ENCODE peak calls at places on chromosomes 1 and 21, in six cellular contexts. K is SK-N-SH, V is GM23248, F is GM23338, N is MM.1S, X is neural progenitor cell. D is an unnamed sample. For H3F3A, the result is how much of the 10 kb centered on the place peaks cover.

GRCh38 chr1:159880435-159880834 is 18.0 kb upstream of the VSIG8 start:
- DNase-seq in K (no peak), V (peak), F (no peak), N (peak), X (no peak), D (no peak)

GRCh38 chr1:29426701-29427279 is 190.5 kb downstream of the PTPRU start:
- DNase-seq in K (peak), V (no peak), F (no peak), N (no peak), X (no peak), D (no peak)

GRCh38 chr1:171084091-171084490 is 6.6 kb upstream of the FMO3 start:
- DNase-seq in K (no peak), V (no peak), F (no peak), N (no peak), X (no peak), D (no peak)

GRCh38 chr1:228032041-228032440 is 25.2 kb downstream of the WNT3A start:
- DNase-seq in K (no peak), V (no peak), F (no peak), N (no peak), X (no peak), D (no peak)

GRCh38 chr1:239811211-239811902 is 280.3 kb upstream of the FMN2 start:
- DNase-seq in K (no peak), V (no peak), F (peak), N (peak), X (peak), D (no peak)

GRCh38 chr1:37808369-37809319 is 636 bp upstream of the YRDC start:
- DNase-seq in K (peak), V (peak), F (peak), N (peak), X (peak), D (peak)

GRCh38 chr1:246527402-246528088 is 20.5 kb upstream of the SMYD3 start:
- DNase-seq in K (no peak), V (no peak), F (no peak), N (no peak), X (no peak), D (no peak)

GRCh38 chr1:26119892-26120608 is 8.4 kb downstream of the PDIK1L start:
- DNase-seq in K (no peak), V (no peak), F (no peak), N (peak), X (no peak), D (no peak)

GRCh38 chr1:116947090-116947489 is 37.4 kb downstream of the PTGFRN start:
- DNase-seq in K (peak), V (no peak), F (no peak), N (no peak), X (no peak), D (no peak)

GRCh38 chr1:201503397-201504176 is 3.3 kb downstream of the CSRP1 start:
- DNase-seq in K (no peak), V (peak), F (peak), N (no peak), X (peak), D (no peak)

GRCh38 chr1:38860464-38860816 is 868 bp upstream of the RRAGC start:
- DNase-seq in K (no peak), V (peak), F (no peak), N (no peak), X (peak), D (no peak)

GRCh38 chr1:228463559-228464455 is 23.4 kb upstream of the RNF187 start:
- DNase-seq in K (peak), V (peak), F (peak), N (peak), X (peak), D (peak)

GRCh38 chr21:44531606-44532128 is 8.3 kb downstream of the KRTAP10-1 start:
- DNase-seq in K (no peak), V (no peak), F (no peak), N (no peak), X (no peak), D (no peak)

GRCh38 chr1:22229374-22229773 is 86.5 kb upstream of the WNT4 start:
- DNase-seq in K (no peak), V (no peak), F (peak), N (no peak), X (no peak), D (peak)

GRCh38 chr1:183163311-183163710 is 22.8 kb upstream of the LAMC2 start:
- DNase-seq in K (no peak), V (peak), F (no peak), N (no peak), X (no peak), D (peak)

GRCh38 chr1:53583021-53583902 is 124.1 kb downstream of the DMRTB1 start:
- DNase-seq in K (no peak), V (peak), F (no peak), N (no peak), X (no peak), D (no peak)

GRCh38 chr1:173869108-173869359 is 854 bp downstream of the ZBTB37 start:
- DNase-seq in K (no peak), V (no peak), F (no peak), N (no peak), X (no peak), D (no peak)

GRCh38 chr1:193558491-193559028 is 372.1 kb upstream of the B3GALT2 start:
- DNase-seq in K (no peak), V (peak), F (no peak), N (no peak), X (no peak), D (no peak)

GRCh38 chr1:197021716-197022115 is 44.4 kb downstream of the CFHR5 start:
- DNase-seq in K (no peak), V (no peak), F (peak), N (no peak), X (no peak), D (no peak)

GRCh38 chr1:3349968-3350299 is 104.5 kb upstream of the ARHGEF16 start:
- DNase-seq in K (no peak), V (no peak), F (no peak), N (no peak), X (no peak), D (no peak)

GRCh38 chr1:169836198-169836597 is 41.5 kb upstream of the METTL18 start:
- DNase-seq in K (no peak), V (no peak), F (no peak), N (peak), X (no peak), D (no peak)

GRCh38 chr1:38119000-38119399 is 72.4 kb upstream of the POU3F1 start:
- DNase-seq in K (no peak), V (no peak), F (no peak), N (no peak), X (no peak), D (no peak)

GRCh38 chr1:1431845-1432565 is 3.5 kb upstream of the VWA1 start:
- DNase-seq in K (peak), V (no peak), F (no peak), N (no peak), X (peak), D (peak)

GRCh38 chr1:162062542-162063015 is 6.9 kb upstream of the NOS1AP start:
- DNase-seq in K (peak), V (peak), F (no peak), N (no peak), X (peak), D (no peak)

GRCh38 chr1:94406446-94406845 is 11.7 kb upstream of the ABCD3 start:
- DNase-seq in K (no peak), V (no peak), F (no peak), N (no peak), X (no peak), D (no peak)

GRCh38 chr1:150018165-150018564 is 7.6 kb upstream of the OTUD7B start:
- DNase-seq in K (no peak), V (no peak), F (no peak), N (no peak), X (no peak), D (no peak)

GRCh38 chr1:74729741-74730478 is 2.9 kb downstream of the CRYZ start:
- DNase-seq in K (peak), V (peak), F (no peak), N (no peak), X (no peak), D (no peak)

GRCh38 chr1:219882755-219883154 is 45.6 kb downstream of the SLC30A10 start:
- DNase-seq in K (no peak), V (no peak), F (no peak), N (no peak), X (no peak), D (no peak)

GRCh38 chr1:50975436-50975835 is 5.4 kb downstream of the CDKN2C start:
- DNase-seq in K (no peak), V (no peak), F (no peak), N (no peak), X (no peak), D (no peak)

GRCh38 chr1:50976111-50976889 is 6.3 kb downstream of the CDKN2C start:
- DNase-seq in K (no peak), V (no peak), F (peak), N (no peak), X (peak), D (no peak)

GRCh38 chr1:50973875-50974617 is 4.0 kb downstream of the CDKN2C start:
- DNase-seq in K (no peak), V (no peak), F (peak), N (no peak), X (peak), D (no peak)

GRCh38 chr1:50973255-50973654 is 3.2 kb downstream of the CDKN2C start:
- DNase-seq in K (no peak), V (no peak), F (no peak), N (no peak), X (no peak), D (no peak)

DNA sequence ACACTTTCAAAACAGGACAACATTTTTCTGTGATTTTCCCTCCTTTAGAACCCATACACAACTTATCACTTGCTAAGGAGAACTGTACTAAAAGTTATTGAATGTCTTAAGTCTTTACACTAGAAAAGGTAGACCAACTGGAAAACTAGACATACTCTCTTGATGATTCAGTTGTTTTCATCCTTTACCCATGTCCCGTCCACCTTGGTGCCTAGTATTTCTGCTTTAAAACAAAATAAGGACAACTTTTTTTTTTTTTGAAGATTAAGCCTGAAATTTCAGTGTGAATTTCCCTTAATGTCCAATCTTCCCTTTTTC is 4.5 kb downstream of the CDKN2C start:
- DNase-seq in K (no peak), V (no peak), F (no peak), N (no peak), X (no peak), D (no peak)
- H3F3A ChIP-seq in K (under half), V (under half), F (under half), N (under half), X (half or more), D (under half)

GRCh38 chr21:41836166-41837015 is 42.8 kb downstream of the PRDM15 start:
- DNase-seq in K (no peak), V (no peak), F (no peak), N (no peak), X (no peak), D (no peak)
- H3F3A ChIP-seq in K (under half), V (under half), F (under half), N (under half), X (under half), D (under half)

GRCh38 chr1:230105754-230106625 is 39.0 kb downstream of the GALNT2 start:
- DNase-seq in K (no peak), V (peak), F (no peak), N (peak), X (no peak), D (no peak)
- H3F3A ChIP-seq in K (under half), V (under half), F (under half), N (half or more), X (under half), D (under half)

DNA sequence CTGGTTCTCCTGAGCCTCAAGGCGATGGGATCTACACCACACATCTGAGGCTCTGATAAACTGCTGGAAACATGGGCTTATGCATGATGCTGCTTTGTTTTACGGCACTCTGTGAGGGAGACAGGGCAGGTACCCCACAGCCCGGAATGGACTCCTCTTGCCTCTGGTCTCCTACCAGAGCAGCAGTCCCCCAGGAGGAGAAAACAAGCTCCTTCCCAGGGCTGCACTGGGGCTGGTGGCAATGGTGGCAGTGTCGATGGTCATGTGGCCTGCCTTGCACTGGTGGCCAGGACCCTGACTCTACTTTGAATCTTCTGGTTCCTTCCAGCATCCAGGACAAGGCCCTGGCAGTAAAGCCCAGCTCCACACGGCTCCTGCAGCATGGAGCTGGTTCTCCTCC is 79.4 kb downstream of the TOMM20 start:
- DNase-seq in K (no peak), V (no peak), F (no peak), N (no peak), X (no peak), D (no peak)
- H3F3A ChIP-seq in K (under half), V (under half), F (under half), N (under half), X (under half), D (under half)

DNA sequence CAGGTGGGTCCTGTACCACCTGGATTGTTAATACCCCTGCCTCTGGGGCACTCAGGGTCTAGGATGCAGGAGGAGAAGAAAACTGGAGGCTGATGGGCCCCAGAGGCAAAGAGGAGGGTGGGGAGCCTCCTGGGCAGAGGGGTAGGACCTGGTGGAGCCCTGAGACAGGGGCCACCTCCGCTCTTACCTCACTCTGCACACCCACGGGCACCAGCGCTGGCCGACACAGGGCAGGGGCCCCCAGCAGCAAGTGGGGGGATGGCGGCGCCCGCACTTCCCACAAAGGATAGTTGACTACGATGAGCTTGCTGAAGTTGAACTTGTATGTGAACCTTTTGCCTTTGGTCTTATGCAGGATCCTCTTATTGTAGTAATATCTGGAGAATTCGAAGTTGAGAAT is 1.1 kb downstream of the ETV3L start:
- DNase-seq in K (no peak), V (no peak), F (no peak), N (no peak), X (no peak), D (no peak)
- H3F3A ChIP-seq in K (under half), V (under half), F (under half), N (under half), X (under half), D (under half)

GRCh38 chr21:17802568-17802967 is 16.6 kb downstream of the C21orf91 start:
- DNase-seq in K (no peak), V (peak), F (no peak), N (no peak), X (no peak), D (no peak)
- H3F3A ChIP-seq in K (under half), V (under half), F (under half), N (under half), X (under half), D (under half)

D was measured in PC-9.